ENCODE peak calls at places on chromosomes 16 and 17, in nine cellular contexts. One of them, this sample, is unnamed.

GRCh38 chr17:14165672-14166071 is 71.0 kb downstream of the CDRT15 start:
- DNase-seq in K562: no peak
- DNase-seq in left lung: no peak
- DNase-seq in tibial nerve: no peak
- DNase-seq in ovary: no peak
- DNase-seq in OCI-LY7: no peak
- DNase-seq in endothelial cell of umbilical vein: no peak
- DNase-seq in cardiac muscle cell: no peak
- DNase-seq in prostate gland: no peak
- DNase-seq in this sample: no peak

GRCh38 chr16:58418601-58419000 is 26.3 kb downstream of the GINS3 start:
- DNase-seq in K562: peak; percentile 27
- DNase-seq in left lung: no peak
- DNase-seq in tibial nerve: no peak
- DNase-seq in ovary: no peak
- DNase-seq in OCI-LY7: peak; percentile 50
- DNase-seq in endothelial cell of umbilical vein: peak; percentile 57
- DNase-seq in cardiac muscle cell: peak; percentile 17
- DNase-seq in prostate gland: no peak
- DNase-seq in this sample: peak; percentile 59

GRCh38 chr17:41835800-41836549 is at the start of gene NT5C3B:
- DNase-seq in K562: peak; percentile 94
- DNase-seq in left lung: peak; percentile 46
- DNase-seq in tibial nerve: peak; percentile 18
- DNase-seq in ovary: peak; percentile 66
- DNase-seq in OCI-LY7: no peak
- DNase-seq in endothelial cell of umbilical vein: peak; percentile 44
- DNase-seq in cardiac muscle cell: peak; percentile 52
- DNase-seq in prostate gland: peak; percentile 39
- DNase-seq in this sample: no peak

GRCh38 chr17:70848785-70849184 is 679.5 kb downstream of the KCNJ2 start:
- DNase-seq in K562: no peak
- DNase-seq in left lung: no peak
- DNase-seq in tibial nerve: no peak
- DNase-seq in ovary: no peak
- DNase-seq in OCI-LY7: no peak
- DNase-seq in endothelial cell of umbilical vein: no peak
- DNase-seq in cardiac muscle cell: peak; percentile 59
- DNase-seq in prostate gland: no peak
- DNase-seq in this sample: no peak

GRCh38 chr17:77941004-77941403 is 17.5 kb upstream of the TNRC6C start:
- DNase-seq in K562: no peak
- DNase-seq in left lung: no peak
- DNase-seq in tibial nerve: no peak
- DNase-seq in ovary: no peak
- DNase-seq in OCI-LY7: no peak
- DNase-seq in endothelial cell of umbilical vein: no peak
- DNase-seq in cardiac muscle cell: no peak
- DNase-seq in prostate gland: no peak
- DNase-seq in this sample: no peak

GRCh38 chr16:2157480-2158261 is 2.1 kb downstream of the TRAF7 start:
- DNase-seq in K562: no peak
- DNase-seq in left lung: no peak
- DNase-seq in tibial nerve: no peak
- DNase-seq in ovary: no peak
- DNase-seq in OCI-LY7: no peak
- DNase-seq in endothelial cell of umbilical vein: no peak
- DNase-seq in cardiac muscle cell: no peak
- DNase-seq in prostate gland: no peak
- DNase-seq in this sample: no peak

GRCh38 chr17:82315703-82316358 is 1.6 kb downstream of the CD7 start:
- DNase-seq in K562: no peak
- DNase-seq in left lung: no peak
- DNase-seq in tibial nerve: no peak
- DNase-seq in ovary: no peak
- DNase-seq in OCI-LY7: no peak
- DNase-seq in endothelial cell of umbilical vein: no peak
- DNase-seq in cardiac muscle cell: no peak
- DNase-seq in prostate gland: no peak
- DNase-seq in this sample: no peak

GRCh38 chr17:493666-494065 is 141.1 kb upstream of the RPH3AL start:
- DNase-seq in K562: no peak
- DNase-seq in left lung: no peak
- DNase-seq in tibial nerve: no peak
- DNase-seq in ovary: no peak
- DNase-seq in OCI-LY7: no peak
- DNase-seq in endothelial cell of umbilical vein: no peak
- DNase-seq in cardiac muscle cell: no peak
- DNase-seq in prostate gland: no peak
- DNase-seq in this sample: no peak

GRCh38 chr17:47694818-47695663 is 1.1 kb downstream of the TBKBP1 start:
- DNase-seq in K562: peak; percentile 60
- DNase-seq in left lung: peak; percentile 75
- DNase-seq in tibial nerve: peak; percentile 60
- DNase-seq in ovary: peak; percentile 68
- DNase-seq in OCI-LY7: peak; percentile 59
- DNase-seq in endothelial cell of umbilical vein: peak; percentile 55
- DNase-seq in cardiac muscle cell: peak; percentile 71
- DNase-seq in prostate gland: peak; percentile 39
- DNase-seq in this sample: peak; percentile 73

GRCh38 chr17:77862890-77863813 is 95.4 kb upstream of the TNRC6C start:
- DNase-seq in K562: no peak
- DNase-seq in left lung: peak; percentile 26
- DNase-seq in tibial nerve: no peak
- DNase-seq in ovary: no peak
- DNase-seq in OCI-LY7: no peak
- DNase-seq in endothelial cell of umbilical vein: no peak
- DNase-seq in cardiac muscle cell: no peak
- DNase-seq in prostate gland: no peak
- DNase-seq in this sample: no peak

GRCh38 chr17:6986676-6987075 is 9.2 kb upstream of the ALOX12 start:
- DNase-seq in K562: no peak
- DNase-seq in left lung: no peak
- DNase-seq in tibial nerve: no peak
- DNase-seq in ovary: no peak
- DNase-seq in OCI-LY7: no peak
- DNase-seq in endothelial cell of umbilical vein: peak; percentile 71
- DNase-seq in cardiac muscle cell: no peak
- DNase-seq in prostate gland: no peak
- DNase-seq in this sample: no peak

GRCh38 chr16:53756329-53756996 is 52.5 kb downstream of the FTO start:
- DNase-seq in K562: no peak
- DNase-seq in left lung: no peak
- DNase-seq in tibial nerve: no peak
- DNase-seq in ovary: no peak
- DNase-seq in OCI-LY7: no peak
- DNase-seq in endothelial cell of umbilical vein: no peak
- DNase-seq in cardiac muscle cell: peak; percentile 37
- DNase-seq in prostate gland: no peak
- DNase-seq in this sample: no peak

GRCh38 chr17:45313419-45313771 is 3.4 kb downstream of the MAP3K14 start:
- DNase-seq in K562: no peak
- DNase-seq in left lung: no peak
- DNase-seq in tibial nerve: no peak
- DNase-seq in ovary: no peak
- DNase-seq in OCI-LY7: no peak
- DNase-seq in endothelial cell of umbilical vein: no peak
- DNase-seq in cardiac muscle cell: no peak
- DNase-seq in prostate gland: no peak
- DNase-seq in this sample: no peak

GRCh38 chr17:62819511-62820221 is 11.6 kb upstream of the MARCHF10 start:
- DNase-seq in K562: no peak
- DNase-seq in left lung: peak; percentile 74
- DNase-seq in tibial nerve: peak; percentile 21
- DNase-seq in ovary: peak; percentile 40
- DNase-seq in OCI-LY7: no peak
- DNase-seq in endothelial cell of umbilical vein: peak; percentile 90
- DNase-seq in cardiac muscle cell: peak; percentile 97
- DNase-seq in prostate gland: peak; percentile 85
- DNase-seq in this sample: peak; percentile 24

GRCh38 chr17:77281904-77282367 is 141.2 kb downstream of the SEC14L1 start:
- DNase-seq in K562: no peak
- DNase-seq in left lung: no peak
- DNase-seq in tibial nerve: no peak
- DNase-seq in ovary: no peak
- DNase-seq in OCI-LY7: peak; percentile 74
- DNase-seq in endothelial cell of umbilical vein: no peak
- DNase-seq in cardiac muscle cell: peak; percentile 40
- DNase-seq in prostate gland: no peak
- DNase-seq in this sample: no peak

GRCh38 chr17:80822700-80823410 is 168.8 kb upstream of the CHMP6 start:
- DNase-seq in K562: no peak
- DNase-seq in left lung: peak; percentile 14
- DNase-seq in tibial nerve: no peak
- DNase-seq in ovary: no peak
- DNase-seq in OCI-LY7: no peak
- DNase-seq in endothelial cell of umbilical vein: no peak
- DNase-seq in cardiac muscle cell: no peak
- DNase-seq in prostate gland: peak; percentile 55
- DNase-seq in this sample: no peak

DNA sequence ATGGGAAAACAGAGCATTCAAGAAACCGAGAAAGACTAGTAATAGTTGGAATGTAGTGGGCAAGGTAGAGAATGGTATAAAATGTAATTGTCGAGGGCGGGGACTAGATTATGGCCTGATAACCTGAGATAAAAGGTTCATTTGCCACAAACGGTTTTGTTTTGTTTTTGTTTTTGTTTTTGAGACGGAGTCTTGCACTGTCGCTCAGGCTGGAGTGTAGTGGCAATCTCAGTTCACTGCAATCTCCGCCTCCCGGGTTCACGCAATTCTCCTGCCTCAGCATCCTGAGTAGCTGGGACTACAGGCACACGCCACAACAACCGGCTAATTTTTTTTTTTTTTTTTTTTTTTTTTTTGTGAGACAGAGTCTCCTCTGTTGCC is 1.4 kb downstream of the NEK8 start:
- DNase-seq in K562: no peak
- DNase-seq in left lung: no peak
- DNase-seq in tibial nerve: no peak
- DNase-seq in ovary: no peak
- DNase-seq in OCI-LY7: no peak
- DNase-seq in endothelial cell of umbilical vein: no peak
- DNase-seq in cardiac muscle cell: no peak
- DNase-seq in prostate gland: no peak
- DNase-seq in this sample: no peak
- TF ChIP-seq CTCF in K562: no peak
- TF ChIP-seq CTCF in left lung: no peak
- TF ChIP-seq CTCF in tibial nerve: no peak
- TF ChIP-seq CTCF in ovary: no peak
- TF ChIP-seq CTCF in OCI-LY7: no peak
- TF ChIP-seq CTCF in endothelial cell of umbilical vein: no peak
- TF ChIP-seq CTCF in cardiac muscle cell: no peak
- TF ChIP-seq CTCF in prostate gland: no peak
- TF ChIP-seq CTCF in this sample: no peak

DNA sequence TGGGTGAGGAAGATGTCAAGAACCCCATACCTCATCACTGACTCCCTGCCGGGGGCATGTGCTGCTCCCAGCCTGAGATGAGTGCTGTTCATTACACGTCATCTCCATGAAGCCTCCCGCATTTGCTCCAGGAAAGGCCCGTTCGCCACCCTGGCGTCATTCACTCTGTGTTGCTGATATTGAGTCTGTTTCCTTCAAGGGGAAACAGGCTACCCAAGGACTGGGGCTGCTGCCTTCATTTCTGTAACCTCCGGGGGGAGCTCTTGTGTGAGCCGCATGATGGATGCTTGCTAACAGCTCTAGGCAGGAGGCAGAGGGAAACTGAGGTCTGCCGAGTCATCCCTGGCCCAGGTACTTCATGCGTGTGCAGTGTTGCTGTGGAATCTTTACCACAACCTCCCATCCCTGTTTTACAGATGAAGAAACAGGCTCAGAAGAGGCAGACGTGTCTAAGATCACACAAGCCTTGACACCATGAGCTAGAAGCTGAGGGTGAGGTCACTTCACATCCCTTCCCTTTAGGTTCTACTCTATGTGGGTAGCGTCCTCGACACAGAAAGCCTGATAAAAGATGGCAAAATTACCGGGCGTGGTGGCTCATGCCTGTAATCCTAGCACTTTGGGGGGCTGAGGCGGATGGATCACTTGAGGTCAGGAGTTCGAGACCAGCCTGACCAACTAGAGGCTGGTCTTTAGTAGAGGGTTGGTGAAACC is 3.5 kb upstream of the ARMC5 start:
- DNase-seq in K562: peak; percentile 39
- DNase-seq in left lung: no peak
- DNase-seq in tibial nerve: no peak
- DNase-seq in ovary: no peak
- DNase-seq in OCI-LY7: peak; percentile 61
- DNase-seq in endothelial cell of umbilical vein: peak; percentile 24
- DNase-seq in cardiac muscle cell: peak; percentile 39
- DNase-seq in prostate gland: no peak
- DNase-seq in this sample: peak; percentile 20
- H3K4me1 ChIP-seq in K562: peaks cover 68% of the 10 kb centered on the region
- H3K4me1 ChIP-seq in left lung: peaks cover 76% of the 10 kb centered on the region
- H3K4me1 ChIP-seq in tibial nerve: no peaks in the 10 kb centered on the region
- H3K4me1 ChIP-seq in ovary: peaks cover 31% of the 10 kb centered on the region
- H3K4me1 ChIP-seq in OCI-LY7: peaks cover 35% of the 10 kb centered on the region
- H3K4me1 ChIP-seq in endothelial cell of umbilical vein: peaks cover 37% of the 10 kb centered on the region
- H3K4me1 ChIP-seq in cardiac muscle cell: peaks cover 34% of the 10 kb centered on the region
- H3K4me1 ChIP-seq in prostate gland: peaks cover 26% of the 10 kb centered on the region
- H3K4me1 ChIP-seq in this sample: peaks cover 56% of the 10 kb centered on the region

GRCh38 chr16:17223576-17223975 is 247.2 kb downstream of the XYLT1 start:
- DNase-seq in K562: no peak
- DNase-seq in left lung: no peak
- DNase-seq in tibial nerve: no peak
- DNase-seq in ovary: no peak
- DNase-seq in OCI-LY7: no peak
- DNase-seq in endothelial cell of umbilical vein: no peak
- DNase-seq in cardiac muscle cell: no peak
- DNase-seq in prostate gland: no peak
- DNase-seq in this sample: no peak
- H3K27ac ChIP-seq in K562: no peak overlapping the region
- H3K27ac ChIP-seq in left lung: no peak overlapping the region
- H3K27ac ChIP-seq in tibial nerve: no peak overlapping the region
- H3K27ac ChIP-seq in ovary: no peak overlapping the region
- H3K27ac ChIP-seq in OCI-LY7: no peak overlapping the region
- H3K27ac ChIP-seq in endothelial cell of umbilical vein: no peak overlapping the region
- H3K27ac ChIP-seq in cardiac muscle cell: no peak overlapping the region
- H3K27ac ChIP-seq in prostate gland: no peak overlapping the region
- H3K27ac ChIP-seq in this sample: no peak overlapping the region

DNA sequence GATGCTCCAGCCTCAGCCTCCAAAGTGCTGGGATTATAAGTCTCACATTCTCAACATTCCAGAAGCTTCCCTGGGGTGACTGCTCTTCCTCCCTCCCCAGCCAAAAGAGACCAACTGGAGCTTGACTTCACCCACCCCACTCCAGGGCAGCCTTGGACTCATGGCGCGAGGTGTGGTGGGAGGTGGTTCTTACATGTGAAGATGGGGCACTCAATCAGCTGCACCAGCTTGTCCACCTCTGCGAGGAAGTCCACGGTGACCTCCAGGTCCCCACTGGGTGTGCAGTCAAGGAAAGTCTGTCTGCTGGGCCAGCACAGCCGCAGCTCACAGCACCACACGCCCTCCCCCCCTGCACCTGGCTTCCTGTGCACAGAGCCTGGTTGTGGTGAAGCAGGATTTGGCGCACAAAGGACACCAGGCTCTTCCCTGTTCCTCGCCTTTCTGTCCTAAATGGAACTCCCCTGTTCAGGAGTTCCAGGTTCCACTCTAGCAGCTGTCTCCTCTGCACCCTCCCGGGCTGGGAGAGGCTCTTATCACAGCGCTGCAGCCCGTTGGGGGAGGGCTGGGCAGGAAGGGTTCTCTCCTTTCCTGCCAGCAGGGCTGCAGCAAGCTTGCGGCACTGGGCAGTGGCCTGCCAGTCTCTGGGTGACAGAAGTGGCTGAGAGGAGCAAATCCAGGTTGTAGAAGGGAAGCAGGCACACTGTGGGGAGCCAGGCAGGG is 9.7 kb upstream of the MTSS2 start:
- DNase-seq in K562: peak; percentile 93
- DNase-seq in left lung: peak; percentile 74
- DNase-seq in tibial nerve: no peak
- DNase-seq in ovary: no peak
- DNase-seq in OCI-LY7: peak; percentile 19
- DNase-seq in endothelial cell of umbilical vein: peak; percentile 86
- DNase-seq in cardiac muscle cell: no peak
- DNase-seq in prostate gland: no peak
- DNase-seq in this sample: peak; percentile 83
- TF ChIP-seq CTCF in K562: no peak
- TF ChIP-seq CTCF in left lung: no peak
- TF ChIP-seq CTCF in tibial nerve: no peak
- TF ChIP-seq CTCF in ovary: no peak
- TF ChIP-seq CTCF in OCI-LY7: no peak
- TF ChIP-seq CTCF in endothelial cell of umbilical vein: peak; percentile 39
- TF ChIP-seq CTCF in cardiac muscle cell: peak; percentile 5
- TF ChIP-seq CTCF in prostate gland: no peak
- TF ChIP-seq CTCF in this sample: peak; percentile 22

This sample was measured in adrenal gland.